ENCODE peak calls at places on chromosomes 16 and 17, in five cellular contexts. V is PC-9, Q is K562, H is GM23248, G is neural progenitor cell. I is an unnamed sample.
A peak's percentile ranks its signal among the peaks of the same experiment; 100 is the strongest.

GRCh38 chr17:27817731-27818130 is 17.4 kb upstream of the NOS2 start:
- DNase-seq in Q (no peak), V (no peak), H (peak; percentile 22), G (peak; percentile 24), I (no peak)

GRCh38 chr16:85475233-85475632 is 137.9 kb upstream of the GSE1 start:
- DNase-seq in V (no peak), H (peak; percentile 25), G (no peak), Q (no peak), I (no peak)

GRCh38 chr17:18185391-18185790 is 1.8 kb downstream of the ALKBH5 start:
- DNase-seq in Q (no peak), V (no peak), H (peak; percentile 64), G (peak; percentile 55), I (no peak)

GRCh38 chr16:11034005-11034404 is 89.6 kb downstream of the CLEC16A start:
- DNase-seq in G (no peak), Q (no peak), V (no peak), H (peak; percentile 93), I (no peak)

GRCh38 chr17:34670618-34671017 is 91.2 kb downstream of the TMEM132E start:
- DNase-seq in Q (no peak), G (no peak), H (no peak), V (no peak), I (no peak)

GRCh38 chr16:10180771-10181163 is 1.5 kb downstream of the GRIN2A start:
- DNase-seq in H (peak; percentile 39), V (no peak), Q (peak; percentile 68), G (peak; percentile 91), I (peak; percentile 7)

GRCh38 chr16:30585400-30586191 is at the start of gene ZNF785:
- DNase-seq in G (peak; percentile 97), H (peak; percentile 99), V (peak; percentile 98), Q (peak; percentile 99), I (peak; percentile 99)

GRCh38 chr16:27083861-27084261 is 17.1 kb downstream of the C16orf82 start:
- DNase-seq in H (no peak), G (peak; percentile 77), V (no peak), Q (peak; percentile 87), I (no peak)

GRCh38 chr17:66025551-66025950 is 166.4 kb downstream of the CEP112 start:
- DNase-seq in H (no peak), G (no peak), V (no peak), Q (no peak), I (no peak)

GRCh38 chr16:27174007-27174406 is 29.3 kb upstream of the KDM8 start:
- DNase-seq in V (peak; percentile 46), G (no peak), H (no peak), Q (no peak), I (peak; percentile 94)

GRCh38 chr17:48551601-48552452 is 6.9 kb upstream of the HOXB2 start:
- DNase-seq in Q (no peak), G (no peak), V (no peak), H (no peak), I (no peak)
- TF ChIP-seq EZH2 in Q (no peak), G (peak; percentile 93), V (no peak), H (no peak), I (no peak)

DNA sequence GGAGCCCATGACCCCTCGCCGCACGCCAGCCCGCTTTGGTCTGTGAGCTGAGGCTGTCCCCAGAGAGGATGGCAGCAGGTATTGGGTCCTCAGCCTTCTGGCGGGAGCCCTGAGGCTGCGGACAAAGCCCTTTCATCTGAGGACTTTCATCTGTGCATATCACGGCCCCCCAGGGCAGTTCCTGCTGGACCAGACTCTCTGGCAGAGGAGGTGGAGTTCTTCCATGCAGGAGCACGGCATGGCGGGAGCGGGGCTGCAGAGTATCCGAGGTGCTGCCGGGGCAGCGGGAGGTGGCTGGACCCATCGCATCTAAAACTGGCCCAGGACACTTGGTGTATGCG is 18.8 kb downstream of the DHX38 start:
- DNase-seq in V (no peak), G (no peak), Q (no peak), H (no peak), I (no peak)
- H3K36me3 ChIP-seq in V (no peaks in the 10 kb centered on the region), G (no peaks in the 10 kb centered on the region), Q (peaks cover 52% of the 10 kb centered on the region), H (peaks cover 19% of the 10 kb centered on the region), I (peaks cover 55% of the 10 kb centered on the region)

DNA sequence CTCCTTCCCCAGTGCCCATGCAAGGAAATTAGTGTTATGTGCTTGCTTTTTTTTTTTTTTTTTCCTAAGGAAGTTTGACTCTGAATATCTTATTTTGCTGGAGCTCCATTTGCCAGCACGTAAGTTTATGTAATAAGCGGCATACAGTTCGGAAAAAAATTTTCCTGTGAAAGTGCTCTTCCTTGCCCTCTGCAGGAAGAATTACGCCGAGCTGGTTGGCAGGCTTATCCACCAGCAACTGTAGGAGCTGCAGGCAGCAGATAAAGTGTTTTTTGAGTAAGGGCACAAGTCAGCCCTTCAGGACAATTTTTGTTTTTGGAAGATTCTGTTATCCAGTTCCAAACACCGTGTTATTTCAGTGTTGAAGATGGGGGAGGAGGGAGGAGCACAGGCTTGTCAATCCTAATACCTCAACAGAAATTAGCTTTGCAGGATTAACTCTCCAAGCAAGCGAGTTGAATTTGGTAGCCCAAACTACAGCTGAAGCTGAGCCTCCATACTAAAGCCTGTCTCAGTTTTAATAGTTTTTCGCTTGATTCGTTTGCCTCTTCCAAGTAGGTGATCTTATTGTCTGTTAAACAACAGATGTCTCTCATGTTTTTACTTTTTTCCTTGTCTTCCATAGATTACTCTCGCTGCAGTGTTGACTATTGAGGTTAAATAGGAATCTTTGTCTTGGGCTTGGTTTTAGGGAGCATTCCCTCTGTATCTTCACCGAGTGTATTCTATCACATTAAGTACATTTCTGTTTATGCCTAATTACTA is 1.1 kb downstream of the SPECC1 start:
- DNase-seq in V (peak; percentile 60), Q (peak; percentile 59), G (peak; percentile 58), H (peak; percentile 76), I (no peak)
- TF ChIP-seq EZH2 in V (no peak), Q (no peak), G (peak; percentile 51), H (peak; percentile 58), I (no peak)

GRCh38 chr16:84318091-84318975 is 23.7 kb downstream of the WFDC1 start:
- DNase-seq in Q (no peak), G (no peak), H (no peak), V (no peak), I (no peak)

GRCh38 chr16:84320511-84320910 is 25.8 kb downstream of the WFDC1 start:
- DNase-seq in Q (no peak), H (no peak), G (no peak), V (no peak), I (no peak)

GRCh38 chr16:84321932-84322331 is 27.3 kb downstream of the WFDC1 start:
- DNase-seq in G (no peak), V (no peak), Q (no peak), H (no peak), I (no peak)

GRCh38 chr16:84322749-84323148 is 28.1 kb downstream of the WFDC1 start:
- DNase-seq in V (no peak), H (no peak), Q (no peak), G (no peak), I (no peak)

DNA sequence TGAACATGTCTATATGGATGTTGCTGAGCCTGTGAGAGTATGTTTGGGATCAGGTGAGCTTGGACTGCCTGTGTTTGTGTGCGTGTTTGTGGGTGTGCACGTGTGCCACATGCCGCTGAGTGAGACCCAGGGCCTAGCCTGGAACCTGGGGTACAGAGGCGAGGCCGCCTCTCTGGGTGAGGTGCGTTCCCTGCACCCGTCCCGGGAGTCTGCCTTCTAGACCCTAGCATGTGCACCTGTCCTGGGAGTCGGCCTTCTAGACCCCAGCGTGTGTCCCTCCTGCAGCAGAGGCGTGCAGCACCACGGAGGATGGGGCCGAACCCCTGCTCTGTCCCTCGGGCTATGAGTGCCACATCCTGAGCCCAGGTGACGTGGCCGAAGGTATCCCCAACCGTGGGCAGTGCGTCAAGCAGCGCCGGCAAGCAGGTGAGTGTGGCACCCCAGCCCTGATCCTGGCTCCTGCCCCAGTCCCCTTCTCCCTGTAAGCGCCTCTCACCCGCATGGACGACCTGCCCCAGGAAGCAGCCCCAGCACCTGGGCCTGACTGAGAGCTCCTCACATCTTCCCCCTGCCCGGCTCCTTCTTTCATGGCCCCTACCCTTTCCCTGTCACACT is 24.6 kb downstream of the WFDC1 start:
- DNase-seq in Q (no peak), V (no peak), H (no peak), G (no peak), I (no peak)
- H3K36me3 ChIP-seq in Q (no peaks in the 10 kb centered on the region), V (no peaks in the 10 kb centered on the region), H (no peaks in the 10 kb centered on the region), G (no peaks in the 10 kb centered on the region), I (no peaks in the 10 kb centered on the region)

DNA sequence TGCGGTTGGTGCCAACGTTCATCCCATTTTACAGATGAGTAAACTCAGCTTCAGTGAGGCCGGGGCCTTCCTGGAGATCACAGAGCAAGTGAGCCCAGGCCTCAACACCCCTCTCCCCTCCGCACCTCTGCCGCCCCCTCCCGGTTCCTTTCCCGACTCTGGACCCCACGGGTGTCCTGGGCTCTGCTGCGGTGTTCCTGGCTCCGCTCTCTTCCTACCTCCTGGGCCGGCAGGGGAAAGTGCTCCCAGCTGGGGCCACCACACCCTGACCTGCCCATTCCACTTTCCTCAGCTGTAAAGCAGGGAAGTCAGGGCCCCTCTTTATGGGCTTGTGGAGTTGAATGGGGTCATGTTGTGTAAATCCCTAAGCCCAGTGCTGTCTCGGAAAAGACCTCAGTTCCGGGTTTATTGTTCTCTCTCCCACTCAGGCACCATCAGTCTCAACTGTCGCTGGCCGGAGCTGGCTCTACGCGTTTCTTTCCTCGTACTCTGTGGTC is 21.9 kb upstream of the ACSF3 start:
- DNase-seq in Q (peak; percentile 56), H (no peak), G (peak; percentile 81), V (no peak), I (no peak)
- TF ChIP-seq EZH2 in Q (no peak), H (no peak), G (no peak), V (no peak), I (no peak)

GRCh38 chr16:89900885-89901284 is 17.8 kb upstream of the MC1R start:
- DNase-seq in Q (no peak), H (no peak), G (no peak), V (no peak), I (no peak)
- H3K36me3 ChIP-seq in Q (peaks cover 78% of the 10 kb centered on the region), H (peaks cover 43% of the 10 kb centered on the region), G (no peaks in the 10 kb centered on the region), V (peaks cover 12% of the 10 kb centered on the region), I (peaks cover 79% of the 10 kb centered on the region)

DNA sequence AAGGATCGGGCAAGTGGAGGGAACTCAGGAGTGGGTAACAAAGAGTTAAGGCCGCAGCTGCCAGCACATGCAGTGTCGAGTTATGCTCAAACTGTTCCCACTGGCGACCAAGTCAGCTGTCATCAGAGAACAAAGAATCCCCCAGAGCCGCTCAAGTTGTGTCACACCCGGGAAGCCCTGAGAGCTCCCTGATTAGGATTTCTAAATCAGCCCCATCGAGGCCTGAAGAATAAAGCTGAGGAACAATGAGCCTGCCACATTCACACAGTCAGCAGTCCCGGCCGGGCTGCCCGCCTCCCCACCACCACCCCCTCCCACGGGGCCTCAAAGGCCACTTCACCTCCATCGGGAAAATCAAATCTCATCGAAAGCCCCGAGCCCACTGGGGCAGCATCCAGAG is 84.5 kb downstream of the SOX9 start:
- DNase-seq in V (no peak), G (peak; percentile 72), Q (no peak), H (no peak), I (no peak)
- TF ChIP-seq EZH2 in V (no peak), G (no peak), Q (no peak), H (no peak), I (no peak)

DNA sequence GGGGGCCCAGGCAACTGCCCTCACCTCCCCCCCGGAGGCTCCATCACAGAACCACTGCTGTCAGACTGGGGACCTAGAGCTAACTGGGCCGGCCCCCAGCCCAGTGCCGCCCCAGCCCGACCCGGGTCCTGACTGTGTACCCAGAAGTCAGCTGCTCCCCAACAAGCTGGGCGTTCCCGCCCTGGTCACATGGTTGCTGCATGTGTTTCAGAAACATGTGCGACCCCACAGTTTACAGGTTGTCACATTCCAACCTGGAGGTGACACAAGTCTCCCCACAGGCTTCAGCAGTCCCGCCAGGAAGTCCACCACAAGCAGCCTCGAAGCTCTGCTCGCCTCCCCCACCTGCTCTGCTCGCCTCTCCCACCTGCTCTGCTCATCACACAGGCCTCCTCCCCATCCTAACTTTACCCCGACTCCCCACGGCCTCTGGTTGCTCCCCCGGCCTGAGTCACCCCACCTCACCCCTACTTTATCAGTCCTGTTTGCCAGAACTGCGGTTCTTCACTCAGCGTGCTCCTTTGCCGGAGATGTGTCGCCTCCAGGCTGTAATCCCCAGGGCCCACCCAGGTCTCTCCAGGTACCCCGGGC is 968 bp downstream of the MRPL28 start:
- DNase-seq in Q (peak; percentile 62), H (no peak), V (no peak), G (no peak), I (no peak)
- H3K36me3 ChIP-seq in Q (peaks cover 71% of the 10 kb centered on the region), H (no peaks in the 10 kb centered on the region), V (peaks cover 3% of the 10 kb centered on the region), G (no peaks in the 10 kb centered on the region), I (peaks cover 67% of the 10 kb centered on the region)